ENCODE peak calls at places on chromosomes 11 and 22, in four cellular contexts. A, M, I and L are unnamed samples.

GRCh38 chr11:77569046-77569445 is 20.7 kb upstream of the AQP11 start:
- DNase-seq in A (no peak), M (no peak), I (no peak), L (no peak)

GRCh38 chr22:25545117-25545516 is 19.4 kb upstream of the GRK3 start:
- DNase-seq in A (no peak), M (no peak), I (no peak), L (no peak)

GRCh38 chr11:74171630-74172465 is 759 bp downstream of the PPME1 start:
- DNase-seq in A (no peak), M (no peak), I (no peak), L (no peak)

GRCh38 chr11:19577849-19578619 is 134.6 kb upstream of the NAV2 start:
- DNase-seq in A (no peak), M (no peak), I (no peak), L (no peak)

GRCh38 chr22:30435674-30436126 is 10.1 kb downstream of the MTFP1 start:
- DNase-seq in A (peak), M (no peak), I (peak), L (no peak)

GRCh38 chr11:1401656-1402221 is 12.0 kb downstream of the BRSK2 start:
- DNase-seq in A (peak), M (peak), I (no peak), L (peak)

GRCh38 chr11:38795027-38795426 is 2197.0 kb upstream of the RAG2 start:
- DNase-seq in A (no peak), M (no peak), I (no peak), L (no peak)

GRCh38 chr11:17408641-17409040 is 20.2 kb upstream of the KCNJ11 start:
- DNase-seq in A (no peak), M (no peak), I (no peak), L (no peak)

GRCh38 chr11:61041755-61042518 is 60.4 kb upstream of the CD5 start:
- DNase-seq in A (peak), M (no peak), I (peak), L (no peak)

GRCh38 chr11:12689029-12689755 is 15.0 kb downstream of the TEAD1 start:
- DNase-seq in A (no peak), M (no peak), I (no peak), L (no peak)

GRCh38 chr11:82857145-82857544 is 43.1 kb downstream of the PRCP start:
- DNase-seq in A (no peak), M (no peak), I (no peak), L (no peak)

GRCh38 chr11:117221775-117222517 is 9.9 kb downstream of the PCSK7 start:
- DNase-seq in A (no peak), M (no peak), I (no peak), L (no peak)

GRCh38 chr11:19076744-19077589 is 16.4 kb upstream of the MRGPRX2 start:
- DNase-seq in A (peak), M (peak), I (peak), L (peak)